ENCODE peak calls at places on chromosomes 3 and 15, in ten cellular contexts. T is neural crest cell; A is NCI-H1092; O is GM10248; N is stimulated activated CD4-positive, alpha-beta T cell treated with anti-CD3 and anti-CD28 coated beads, Interleukin-1b, Interleukin-23, amount 100 ng/mL, for 48 hours; D is neuronal stem cell; J is activated gamma-delta T cell treated with Interleukin-2 at 50 U/mL for 16 hours; X is iPS DF 19.7; M is RWPE1; E is activated CD8-positive, alpha-beta memory T cell treated with anti-CD3 and anti-CD28 coated beads for 1 hour. P is an unnamed sample.

GRCh38 chr3:53921296-53921695 is 29.6 kb upstream of the SELENOK start:
- DNase-seq in T (no peak), A (no peak), O (peak), N (no peak), D (no peak), J (no peak), X (no peak), M (no peak), E (no peak), P (peak)

GRCh38 chr3:156300929-156301806 is 180.8 kb downstream of the KCNAB1 start:
- DNase-seq in T (no peak), A (no peak), O (no peak), N (no peak), D (no peak), J (no peak), X (no peak), M (no peak), E (no peak), P (no peak)

GRCh38 chr3:183116051-183116614 is 16.8 kb upstream of the MCCC1 start:
- DNase-seq in T (peak), A (peak), O (peak), N (peak), D (peak), J (peak), X (peak), M (no peak), E (peak), P (peak)

GRCh38 chr3:170802164-170803151 is 67.5 kb downstream of the RPL22L1 start:
- DNase-seq in T (no peak), A (no peak), O (no peak), N (no peak), D (no peak), J (no peak), X (no peak), M (peak), E (no peak), P (peak)

GRCh38 chr3:126968328-126968994 is 14.5 kb upstream of the PLXNA1 start:
- DNase-seq in T (no peak), A (no peak), O (no peak), N (no peak), D (no peak), J (no peak), X (no peak), M (no peak), E (no peak), P (no peak)

GRCh38 chr3:134879991-134880390 is 84.9 kb downstream of the EPHB1 start:
- DNase-seq in T (no peak), A (peak), O (no peak), N (no peak), D (no peak), J (no peak), X (no peak), M (no peak), E (no peak), P (no peak)

GRCh38 chr15:22786868-22787698 is 639 bp downstream of the NIPA1 start:
- DNase-seq in T (peak), A (no peak), O (no peak), N (peak), D (peak), J (no peak), X (no peak), M (peak), E (no peak), P (peak)

GRCh38 chr15:101646652-101647051 is 5.5 kb downstream of the TM2D3 start:
- DNase-seq in T (no peak), A (no peak), O (no peak), N (no peak), D (no peak), J (no peak), X (no peak), M (no peak), E (no peak), P (no peak)

GRCh38 chr3:24514139-24514538 is 19.5 kb upstream of the THRB start:
- DNase-seq in T (no peak), A (no peak), O (no peak), N (no peak), D (no peak), J (no peak), X (no peak), M (no peak), E (no peak), P (no peak)